ENCODE peak calls at places on chromosomes 12 and 14, in seven cellular contexts. A, X, P, G, J, D and U are unnamed samples.

GRCh38 chr14:75981426-75981825 is 369 bp downstream of the TGFB3 start:
- DNase-seq in A (no peak), P (no peak), G (no peak), J (peak), X (no peak), D (peak), U (no peak)

GRCh38 chr14:34981743-34982420 is 910 bp upstream of the SRP54 start:
- DNase-seq in J (no peak), D (peak), X (no peak), P (peak), G (no peak), A (peak), U (peak)

GRCh38 chr14:95329941-95330340 is 10.2 kb upstream of the CLMN start:
- DNase-seq in J (no peak), D (no peak), P (no peak), A (no peak), X (no peak), G (no peak), U (no peak)

GRCh38 chr12:2375871-2376270 is 323.1 kb downstream of the CACNA1C start:
- DNase-seq in G (no peak), P (no peak), D (no peak), A (no peak), X (no peak), J (no peak), U (no peak)

GRCh38 chr14:61876362-61877049 is 114.3 kb downstream of the SNAPC1 start:
- DNase-seq in G (no peak), P (no peak), D (no peak), A (no peak), X (no peak), J (no peak), U (no peak)

GRCh38 chr12:94265966-94266365 is 117.6 kb downstream of the PLXNC1 start:
- DNase-seq in G (no peak), J (no peak), X (no peak), D (no peak), P (no peak), A (no peak), U (no peak)

GRCh38 chr14:70631948-70632347 is 9.8 kb upstream of the TTC9 start:
- DNase-seq in G (no peak), J (no peak), A (no peak), X (no peak), P (no peak), D (no peak), U (no peak)

GRCh38 chr12:122886851-122887816 is 8.8 kb downstream of the VPS37B start:
- DNase-seq in A (no peak), J (no peak), X (no peak), P (peak), D (peak), G (no peak), U (peak)

GRCh38 chr12:93852067-93852466 is 174.9 kb downstream of the CRADD start:
- DNase-seq in P (no peak), X (no peak), J (no peak), A (no peak), G (no peak), D (no peak), U (no peak)

GRCh38 chr14:102209224-102209966 is 69.7 kb downstream of the WDR20 start:
- DNase-seq in J (no peak), P (peak), A (no peak), G (no peak), D (no peak), X (no peak), U (no peak)

GRCh38 chr12:98373019-98373554 is 142.3 kb upstream of the TMPO start:
- DNase-seq in D (no peak), A (no peak), J (no peak), X (peak), G (peak), P (peak), U (peak)

GRCh38 chr14:76919811-76920571 is 93.8 kb downstream of the LRRC74A start:
- DNase-seq in P (peak), D (peak), J (peak), A (no peak), G (peak), X (peak), U (peak)

GRCh38 chr12:14399871-14400270 is 34.4 kb downstream of the ATF7IP start:
- DNase-seq in A (no peak), D (no peak), J (no peak), G (no peak), P (no peak), X (no peak), U (peak)

GRCh38 chr14:45133683-45134050 is 614 bp downstream of the FKBP3 start:
- DNase-seq in X (peak), J (no peak), A (no peak), D (no peak), P (no peak), G (no peak), U (no peak)

GRCh38 chr14:102317564-102318248 is 1.8 kb upstream of the ZNF839 start:
- DNase-seq in P (peak), D (no peak), G (no peak), J (no peak), A (no peak), X (no peak), U (no peak)

GRCh38 chr12:111327474-111327873 is 41.4 kb downstream of the PHETA1 start:
- DNase-seq in X (no peak), G (no peak), D (no peak), J (no peak), A (no peak), P (no peak), U (no peak)

GRCh38 chr14:30295980-30296379 is 263.0 kb upstream of the G2E3 start:
- DNase-seq in D (no peak), P (no peak), A (no peak), J (no peak), G (no peak), X (no peak), U (no peak)

GRCh38 chr12:24909667-24910066 is 39.2 kb downstream of the BCAT1 start:
- DNase-seq in A (no peak), P (peak), X (peak), G (no peak), J (no peak), D (no peak), U (peak)

GRCh38 chr12:56836800-56837663 is 73.9 kb downstream of the HSD17B6 start:
- DNase-seq in X (peak), G (no peak), D (peak), P (peak), A (peak), J (no peak), U (peak)

GRCh38 chr14:64715628-64716412 is 11.6 kb downstream of the PLEKHG3 start:
- DNase-seq in J (peak), P (no peak), A (no peak), D (no peak), X (no peak), G (no peak), U (no peak)

GRCh38 chr12:4443616-4444015 is 2.0 kb downstream of the FGF6 start:
- DNase-seq in X (no peak), D (peak), A (no peak), J (no peak), G (no peak), P (no peak), U (no peak)

GRCh38 chr12:123119808-123120207 is 31.1 kb downstream of the PITPNM2 start:
- DNase-seq in G (peak), D (no peak), X (no peak), A (peak), J (no peak), P (no peak), U (no peak)

GRCh38 chr14:23492618-23493272 is 23.2 kb downstream of the NGDN start:
- DNase-seq in P (no peak), X (no peak), A (no peak), J (no peak), D (no peak), G (no peak), U (no peak)

GRCh38 chr12:106847861-106848260 is 73.4 kb downstream of the RIC8B start:
- DNase-seq in A (no peak), J (no peak), D (no peak), P (no peak), X (no peak), G (no peak), U (no peak)